ENCODE peak calls at places on chromosomes 12 and 14, in ten cellular contexts. One of them, this sample, is unnamed.

GRCh38 chr12:116726749-116727148 is 11.1 kb downstream of the SPRING1 start:
- ATAC-seq in mucosa of descending colon: no peak
- ATAC-seq in sciatic nerve: peak; percentile 50
- ATAC-seq in activated T-cell treated with anti-CD3 and anti-CD28 coated beads, Interleukin-2, amount 50 U/mL, for 4 hours: no peak
- ATAC-seq in activated T-helper 17 cell treated with anti-CD3 and anti-CD28 coated beads, Interleukin-2, amount 50 U/mL, for 72 hours: no peak
- ATAC-seq in Right ventricle myocardium superior: no peak
- ATAC-seq in activated naive CD8-positive, alpha-beta T cell treated with anti-CD3 and anti-CD28 coated beads, Interleukin-2, amount 10 ng/mL, durations not matched to agents 7 days and 5 days: no peak
- ATAC-seq in right lobe of liver: peak; percentile 66
- ATAC-seq in aorta: no peak
- ATAC-seq in foreskin keratinocyte: no peak
- ATAC-seq in this sample: no peak

GRCh38 chr14:65396082-65396910 is 16.2 kb upstream of the FUT8 start:
- ATAC-seq in mucosa of descending colon: no peak
- ATAC-seq in sciatic nerve: no peak
- ATAC-seq in activated T-cell treated with anti-CD3 and anti-CD28 coated beads, Interleukin-2, amount 50 U/mL, for 4 hours: peak; percentile 78
- ATAC-seq in activated T-helper 17 cell treated with anti-CD3 and anti-CD28 coated beads, Interleukin-2, amount 50 U/mL, for 72 hours: peak; percentile 80
- ATAC-seq in Right ventricle myocardium superior: no peak
- ATAC-seq in activated naive CD8-positive, alpha-beta T cell treated with anti-CD3 and anti-CD28 coated beads, Interleukin-2, amount 10 ng/mL, durations not matched to agents 7 days and 5 days: no peak
- ATAC-seq in right lobe of liver: no peak
- ATAC-seq in aorta: no peak
- ATAC-seq in foreskin keratinocyte: no peak
- ATAC-seq in this sample: peak; percentile 63

GRCh38 chr12:112463478-112463877 is 44.7 kb downstream of the PTPN11 start:
- ATAC-seq in mucosa of descending colon: no peak
- ATAC-seq in sciatic nerve: no peak
- ATAC-seq in activated T-cell treated with anti-CD3 and anti-CD28 coated beads, Interleukin-2, amount 50 U/mL, for 4 hours: no peak
- ATAC-seq in activated T-helper 17 cell treated with anti-CD3 and anti-CD28 coated beads, Interleukin-2, amount 50 U/mL, for 72 hours: no peak
- ATAC-seq in Right ventricle myocardium superior: no peak
- ATAC-seq in activated naive CD8-positive, alpha-beta T cell treated with anti-CD3 and anti-CD28 coated beads, Interleukin-2, amount 10 ng/mL, durations not matched to agents 7 days and 5 days: no peak
- ATAC-seq in right lobe of liver: no peak
- ATAC-seq in aorta: no peak
- ATAC-seq in foreskin keratinocyte: no peak
- ATAC-seq in this sample: peak; percentile 91

GRCh38 chr14:38994721-38995120 is 108.3 kb downstream of the SEC23A start:
- ATAC-seq in mucosa of descending colon: no peak
- ATAC-seq in sciatic nerve: no peak
- ATAC-seq in activated T-cell treated with anti-CD3 and anti-CD28 coated beads, Interleukin-2, amount 50 U/mL, for 4 hours: no peak
- ATAC-seq in activated T-helper 17 cell treated with anti-CD3 and anti-CD28 coated beads, Interleukin-2, amount 50 U/mL, for 72 hours: no peak
- ATAC-seq in Right ventricle myocardium superior: no peak
- ATAC-seq in activated naive CD8-positive, alpha-beta T cell treated with anti-CD3 and anti-CD28 coated beads, Interleukin-2, amount 10 ng/mL, durations not matched to agents 7 days and 5 days: no peak
- ATAC-seq in right lobe of liver: no peak
- ATAC-seq in aorta: no peak
- ATAC-seq in foreskin keratinocyte: no peak
- ATAC-seq in this sample: no peak

GRCh38 chr14:31441273-31442110 is 15.8 kb downstream of the DTD2 start:
- ATAC-seq in mucosa of descending colon: no peak
- ATAC-seq in sciatic nerve: peak; percentile 55
- ATAC-seq in activated T-cell treated with anti-CD3 and anti-CD28 coated beads, Interleukin-2, amount 50 U/mL, for 4 hours: no peak
- ATAC-seq in activated T-helper 17 cell treated with anti-CD3 and anti-CD28 coated beads, Interleukin-2, amount 50 U/mL, for 72 hours: no peak
- ATAC-seq in Right ventricle myocardium superior: peak; percentile 59
- ATAC-seq in activated naive CD8-positive, alpha-beta T cell treated with anti-CD3 and anti-CD28 coated beads, Interleukin-2, amount 10 ng/mL, durations not matched to agents 7 days and 5 days: no peak
- ATAC-seq in right lobe of liver: no peak
- ATAC-seq in aorta: peak; percentile 77
- ATAC-seq in foreskin keratinocyte: no peak
- ATAC-seq in this sample: no peak

GRCh38 chr12:75481013-75481705 is 604 bp downstream of the GLIPR1 start:
- ATAC-seq in mucosa of descending colon: peak; percentile 37
- ATAC-seq in sciatic nerve: peak; percentile 33
- ATAC-seq in activated T-cell treated with anti-CD3 and anti-CD28 coated beads, Interleukin-2, amount 50 U/mL, for 4 hours: peak; percentile 7
- ATAC-seq in activated T-helper 17 cell treated with anti-CD3 and anti-CD28 coated beads, Interleukin-2, amount 50 U/mL, for 72 hours: peak; percentile 1
- ATAC-seq in Right ventricle myocardium superior: peak; percentile 46
- ATAC-seq in activated naive CD8-positive, alpha-beta T cell treated with anti-CD3 and anti-CD28 coated beads, Interleukin-2, amount 10 ng/mL, durations not matched to agents 7 days and 5 days: peak; percentile 19
- ATAC-seq in right lobe of liver: peak; percentile 27
- ATAC-seq in aorta: no peak
- ATAC-seq in foreskin keratinocyte: no peak
- ATAC-seq in this sample: peak; percentile 68

GRCh38 chr12:45762185-45763110 is 32.9 kb downstream of the ARID2 start:
- ATAC-seq in mucosa of descending colon: peak; percentile 72
- ATAC-seq in sciatic nerve: peak; percentile 57
- ATAC-seq in activated T-cell treated with anti-CD3 and anti-CD28 coated beads, Interleukin-2, amount 50 U/mL, for 4 hours: no peak
- ATAC-seq in activated T-helper 17 cell treated with anti-CD3 and anti-CD28 coated beads, Interleukin-2, amount 50 U/mL, for 72 hours: no peak
- ATAC-seq in Right ventricle myocardium superior: peak; percentile 73
- ATAC-seq in activated naive CD8-positive, alpha-beta T cell treated with anti-CD3 and anti-CD28 coated beads, Interleukin-2, amount 10 ng/mL, durations not matched to agents 7 days and 5 days: no peak
- ATAC-seq in right lobe of liver: peak; percentile 85
- ATAC-seq in aorta: peak; percentile 11
- ATAC-seq in foreskin keratinocyte: peak; percentile 88
- ATAC-seq in this sample: no peak

GRCh38 chr14:74417201-74417600 is 8.8 kb downstream of the SYNDIG1L start:
- ATAC-seq in mucosa of descending colon: no peak
- ATAC-seq in sciatic nerve: no peak
- ATAC-seq in activated T-cell treated with anti-CD3 and anti-CD28 coated beads, Interleukin-2, amount 50 U/mL, for 4 hours: no peak
- ATAC-seq in activated T-helper 17 cell treated with anti-CD3 and anti-CD28 coated beads, Interleukin-2, amount 50 U/mL, for 72 hours: no peak
- ATAC-seq in Right ventricle myocardium superior: no peak
- ATAC-seq in activated naive CD8-positive, alpha-beta T cell treated with anti-CD3 and anti-CD28 coated beads, Interleukin-2, amount 10 ng/mL, durations not matched to agents 7 days and 5 days: no peak
- ATAC-seq in right lobe of liver: no peak
- ATAC-seq in aorta: no peak
- ATAC-seq in foreskin keratinocyte: no peak
- ATAC-seq in this sample: no peak

GRCh38 chr12:6193853-6194815 is 6.1 kb upstream of the CD9 start:
- ATAC-seq in mucosa of descending colon: peak; percentile 60
- ATAC-seq in sciatic nerve: no peak
- ATAC-seq in activated T-cell treated with anti-CD3 and anti-CD28 coated beads, Interleukin-2, amount 50 U/mL, for 4 hours: no peak
- ATAC-seq in activated T-helper 17 cell treated with anti-CD3 and anti-CD28 coated beads, Interleukin-2, amount 50 U/mL, for 72 hours: no peak
- ATAC-seq in Right ventricle myocardium superior: no peak
- ATAC-seq in activated naive CD8-positive, alpha-beta T cell treated with anti-CD3 and anti-CD28 coated beads, Interleukin-2, amount 10 ng/mL, durations not matched to agents 7 days and 5 days: no peak
- ATAC-seq in right lobe of liver: peak; percentile 8
- ATAC-seq in aorta: no peak
- ATAC-seq in foreskin keratinocyte: peak; percentile 88
- ATAC-seq in this sample: peak; percentile 58

GRCh38 chr12:26088999-26089398 is 35.8 kb downstream of the BHLHE41 start:
- ATAC-seq in mucosa of descending colon: peak; percentile 57
- ATAC-seq in sciatic nerve: no peak
- ATAC-seq in activated T-cell treated with anti-CD3 and anti-CD28 coated beads, Interleukin-2, amount 50 U/mL, for 4 hours: no peak
- ATAC-seq in activated T-helper 17 cell treated with anti-CD3 and anti-CD28 coated beads, Interleukin-2, amount 50 U/mL, for 72 hours: no peak
- ATAC-seq in Right ventricle myocardium superior: no peak
- ATAC-seq in activated naive CD8-positive, alpha-beta T cell treated with anti-CD3 and anti-CD28 coated beads, Interleukin-2, amount 10 ng/mL, durations not matched to agents 7 days and 5 days: no peak
- ATAC-seq in right lobe of liver: no peak
- ATAC-seq in aorta: no peak
- ATAC-seq in foreskin keratinocyte: peak; percentile 41
- ATAC-seq in this sample: peak; percentile 95

This sample was measured in stimulated activated memory B cell treated with anti-CD40 and anti-IgM and Interleukin-4, amounts not matched to agents 10 μg/mL and 1 μg/mL and 100 μg/mL, for 72 hours.